ENCODE peak calls at places on chromosomes 13 and 19, in five cellular contexts. Z, Q, U, G and M are unnamed samples.

GRCh38 chr19:23571175-23571574 is 115.8 kb downstream of the ZNF675 start:
- DNase-seq in Z (no peak), Q (no peak), U (no peak), G (no peak), M (no peak)

GRCh38 chr13:36880961-36881360 is 39.1 kb downstream of the SMAD9 start:
- DNase-seq in Z (no peak), Q (peak), U (no peak), G (no peak), M (peak)

GRCh38 chr19:49014870-49015255 is 2.0 kb downstream of the LHB start:
- DNase-seq in Z (no peak), Q (no peak), U (no peak), G (no peak), M (no peak)

GRCh38 chr13:83452292-83452950 is 429.9 kb downstream of the SLITRK1 start:
- DNase-seq in Z (no peak), Q (no peak), U (no peak), G (peak), M (no peak)

GRCh38 chr19:17867087-17867486 is 4.7 kb upstream of the SLC5A5 start:
- DNase-seq in Z (no peak), Q (no peak), U (no peak), G (no peak), M (no peak)

GRCh38 chr19:13143135-13143534 is 7.0 kb downstream of the STX10 start:
- DNase-seq in Z (peak), Q (peak), U (peak), G (no peak), M (peak)

GRCh38 chr13:27283906-27284523 is 13.4 kb downstream of the RASL11A start:
- DNase-seq in Z (no peak), Q (peak), U (peak), G (no peak), M (peak)

GRCh38 chr13:76854209-76854608 is 32.0 kb downstream of the KCTD12 start:
- DNase-seq in Z (no peak), Q (no peak), U (no peak), G (no peak), M (no peak)

GRCh38 chr13:29540334-29540733 is 55.2 kb downstream of the SLC7A1 start:
- DNase-seq in Z (no peak), Q (no peak), U (no peak), G (no peak), M (no peak)

GRCh38 chr19:19459707-19460251 is 54.3 kb downstream of the GATAD2A start:
- DNase-seq in Z (peak), Q (peak), U (no peak), G (no peak), M (peak)

GRCh38 chr13:75666646-75667351 is 30.7 kb downstream of the LMO7 start:
- DNase-seq in Z (peak), Q (peak), U (no peak), G (no peak), M (peak)

GRCh38 chr19:14525729-14526128 is 3.7 kb upstream of the TECR start:
- DNase-seq in Z (peak), Q (no peak), U (no peak), G (no peak), M (no peak)

GRCh38 chr13:89136678-89137077 is 1465.5 kb downstream of the SLITRK5 start:
- DNase-seq in Z (peak), Q (no peak), U (no peak), G (no peak), M (no peak)

GRCh38 chr13:66312312-66313087 is 917.6 kb downstream of the PCDH9 start:
- DNase-seq in Z (no peak), Q (peak), U (peak), G (no peak), M (peak)

GRCh38 chr13:95452376-95452775 is 100.1 kb upstream of the CLDN10 start:
- DNase-seq in Z (no peak), Q (no peak), U (no peak), G (no peak), M (no peak)

GRCh38 chr19:48719263-48720171 is at the start of gene MAMSTR:
- DNase-seq in Z (no peak), Q (no peak), U (no peak), G (no peak), M (no peak)

GRCh38 chr19:18160792-18161690 is 8.1 kb downstream of the PIK3R2 start:
- DNase-seq in Z (no peak), Q (peak), U (peak), G (no peak), M (peak)

GRCh38 chr19:33720691-33721682 is 75.7 kb upstream of the KCTD15 start:
- DNase-seq in Z (no peak), Q (no peak), U (peak), G (no peak), M (no peak)

GRCh38 chr13:20525144-20525600 is 485 bp downstream of the CRYL1 start:
- DNase-seq in Z (peak), Q (peak), U (no peak), G (peak), M (peak)

GRCh38 chr19:48283908-48284307 is 14.0 kb downstream of the ZNF114 start:
- DNase-seq in Z (no peak), Q (peak), U (no peak), G (no peak), M (peak)

GRCh38 chr19:8506402-8506957 is 4.0 kb upstream of the PRAM1 start:
- DNase-seq in Z (no peak), Q (no peak), U (no peak), G (no peak), M (no peak)

GRCh38 chr13:20431687-20432384 is 93.8 kb downstream of the CRYL1 start:
- DNase-seq in Z (peak), Q (no peak), U (no peak), G (no peak), M (no peak)

GRCh38 chr13:52849727-52850395 is 1.4 kb upstream of the PCDH8 start:
- DNase-seq in Z (no peak), Q (no peak), U (no peak), G (no peak), M (no peak)

GRCh38 chr13:45775401-45775963 is 73.4 kb downstream of the CBY2 start:
- DNase-seq in Z (no peak), Q (no peak), U (no peak), G (no peak), M (no peak)

GRCh38 chr19:10896851-10897526 is 25.6 kb downstream of the CARM1 start:
- DNase-seq in Z (no peak), Q (no peak), U (peak), G (no peak), M (no peak)

GRCh38 chr19:18098891-18099622 is 1.5 kb downstream of the MAST3 start:
- DNase-seq in Z (no peak), Q (no peak), U (no peak), G (no peak), M (no peak)

GRCh38 chr19:42088471-42089190 is 12.7 kb downstream of the ZNF574 start:
- DNase-seq in Z (peak), Q (peak), U (no peak), G (no peak), M (peak)

GRCh38 chr13:24040835-24041234 is 119.7 kb upstream of the SPATA13 start:
- DNase-seq in Z (no peak), Q (no peak), U (no peak), G (no peak), M (no peak)

GRCh38 chr13:24036115-24036514 is 124.4 kb upstream of the SPATA13 start:
- DNase-seq in Z (no peak), Q (peak), U (no peak), G (no peak), M (no peak)

GRCh38 chr13:24039621-24040475 is 120.7 kb upstream of the SPATA13 start:
- DNase-seq in Z (no peak), Q (no peak), U (no peak), G (no peak), M (no peak)

GRCh38 chr13:24038846-24039330 is 121.6 kb upstream of the SPATA13 start:
- DNase-seq in Z (no peak), Q (no peak), U (no peak), G (peak), M (peak)

DNA sequence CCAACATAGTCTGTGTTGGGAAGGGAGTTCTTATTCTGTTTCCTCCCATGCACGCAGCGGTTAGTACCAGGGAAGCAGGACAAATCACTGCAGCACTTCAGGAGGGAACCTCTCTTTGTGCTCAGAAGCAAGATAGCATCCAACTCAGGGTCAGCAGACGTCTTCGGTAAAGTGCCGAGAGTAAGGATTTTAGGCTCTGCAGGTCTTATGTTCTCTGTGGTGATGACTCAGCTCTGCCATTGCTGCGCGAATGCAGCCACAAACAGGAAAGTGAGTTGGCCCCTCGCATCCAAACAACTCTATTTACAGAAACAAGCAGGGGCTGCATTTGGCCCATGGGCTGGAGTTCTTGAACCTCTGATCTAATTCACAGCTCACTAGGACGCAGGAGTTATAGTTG is 122.1 kb upstream of the SPATA13 start:
- DNase-seq in Z (no peak), Q (peak), U (no peak), G (no peak), M (peak)
- H3K4me3 ChIP-seq in Z (no peak), Q (no peak), U (no peak), G (no peak), M (no peak)

GRCh38 chr13:84873951-84874350 is 925.3 kb downstream of the SLITRK6 start:
- DNase-seq in Z (no peak), Q (no peak), U (no peak), G (no peak), M (no peak)

GRCh38 chr13:84864341-84864740 is 934.9 kb downstream of the SLITRK6 start:
- DNase-seq in Z (no peak), Q (no peak), U (no peak), G (no peak), M (no peak)

GRCh38 chr13:84867246-84867645 is 932.0 kb downstream of the SLITRK6 start:
- DNase-seq in Z (peak), Q (no peak), U (peak), G (no peak), M (no peak)

GRCh38 chr13:84870190-84870589 is 929.0 kb downstream of the SLITRK6 start:
- DNase-seq in Z (peak), Q (no peak), U (peak), G (no peak), M (peak)
- TF ChIP-seq CTCF in Z (peak), Q (peak), U (no peak), G (no peak), M (peak)

GRCh38 chr19:45074744-45075143 is 1.5 kb downstream of the ZNF296 start:
- DNase-seq in Z (no peak), Q (no peak), U (no peak), G (no peak), M (no peak)
- H3K4me3 ChIP-seq in Z (peak), Q (no peak), U (peak), G (no peak), M (no peak)

GRCh38 chr13:81318231-81319019 is 977.5 kb upstream of the SPRY2 start:
- DNase-seq in Z (no peak), Q (no peak), U (no peak), G (no peak), M (no peak)

DNA sequence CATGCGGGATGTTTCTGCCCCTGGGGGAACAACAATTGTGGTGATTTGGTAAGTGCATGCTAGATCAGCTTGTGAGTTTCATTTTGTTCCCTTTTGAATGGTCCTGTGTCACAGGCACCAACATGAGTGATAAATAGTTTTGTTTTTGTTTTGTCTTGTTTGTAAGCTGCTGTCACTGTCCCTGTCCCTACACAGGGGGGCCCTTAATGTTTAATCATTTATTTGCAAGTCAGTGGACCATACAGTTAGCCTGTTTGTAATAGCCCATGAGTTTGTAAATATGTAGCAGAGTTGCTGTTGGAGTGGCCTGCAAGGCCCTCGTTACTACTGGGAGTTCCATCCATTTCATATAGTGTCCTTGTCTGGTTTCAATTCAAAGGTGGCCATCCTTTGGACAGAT is 979.6 kb upstream of the SPRY2 start:
- DNase-seq in Z (no peak), Q (no peak), U (no peak), G (no peak), M (no peak)
- TF ChIP-seq CTCF in Z (no peak), Q (no peak), U (no peak), G (no peak), M (no peak)

DNA sequence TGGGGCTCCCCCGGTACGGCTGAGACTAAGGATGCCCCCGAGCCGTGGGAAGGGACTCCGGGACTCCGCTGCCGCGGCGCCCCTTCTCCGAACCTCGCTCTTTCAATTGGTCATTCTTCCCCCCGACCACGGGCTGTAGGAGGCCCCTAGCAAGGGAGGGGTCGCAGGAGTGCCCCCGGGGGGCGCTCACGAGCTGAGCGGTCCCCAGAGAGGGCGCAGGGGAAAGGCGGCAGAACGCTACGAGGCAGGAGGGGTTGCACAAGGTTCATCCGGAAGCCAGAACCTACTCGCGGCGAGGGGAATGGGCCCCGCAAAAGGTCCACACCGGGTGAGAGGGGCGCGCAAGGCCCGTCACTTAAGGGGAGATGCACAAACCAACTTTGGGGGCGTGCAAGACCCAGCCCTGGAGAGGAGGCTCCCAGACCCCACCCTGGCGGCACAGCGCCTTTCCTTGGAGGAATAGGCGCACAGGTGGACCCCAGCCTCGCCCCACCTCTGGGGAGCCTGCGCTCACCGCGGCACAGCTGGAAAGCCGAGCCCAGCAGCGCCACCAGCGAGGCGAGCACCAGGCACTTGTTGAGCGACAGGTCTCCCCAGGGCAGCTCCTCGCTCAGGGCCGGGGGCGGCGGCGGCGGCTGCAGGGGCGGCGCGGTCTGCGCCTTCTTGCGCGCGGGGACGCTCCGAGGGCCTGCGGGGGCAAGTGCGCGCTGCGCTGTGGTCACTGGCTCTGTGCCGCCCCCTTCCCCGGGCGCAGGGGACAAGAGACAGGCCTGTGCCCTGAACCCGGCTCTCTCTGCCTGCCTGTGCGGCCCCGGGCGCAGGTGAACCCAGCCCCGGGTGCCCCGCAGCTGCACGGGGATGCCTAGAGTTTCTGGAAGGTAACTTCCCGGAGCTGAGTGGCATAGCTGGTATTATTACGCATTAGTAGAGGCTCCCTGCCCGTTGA is 2.8 kb downstream of the JSRP1 start:
- DNase-seq in Z (no peak), Q (no peak), U (no peak), G (no peak), M (no peak)
- H3K4me3 ChIP-seq in Z (no peak), Q (no peak), U (no peak), G (no peak), M (no peak)

GRCh38 chr13:109192306-109192705 is 562.9 kb downstream of the MYO16 start:
- DNase-seq in Z (no peak), Q (no peak), U (no peak), G (no peak), M (no peak)

GRCh38 chr13:109200556-109200955 is 571.1 kb downstream of the MYO16 start:
- DNase-seq in Z (no peak), Q (no peak), U (no peak), G (no peak), M (no peak)

GRCh38 chr13:109198585-109198984 is 569.2 kb downstream of the MYO16 start:
- DNase-seq in Z (peak), Q (peak), U (no peak), G (no peak), M (peak)

GRCh38 chr13:109199280-109199679 is 569.9 kb downstream of the MYO16 start:
- DNase-seq in Z (no peak), Q (no peak), U (no peak), G (no peak), M (no peak)

GRCh38 chr13:109196896-109197295 is 567.5 kb downstream of the MYO16 start:
- DNase-seq in Z (no peak), Q (no peak), U (no peak), G (no peak), M (no peak)
- TF ChIP-seq CTCF in Z (no peak), Q (no peak), U (no peak), G (no peak), M (peak)

GRCh38 chr13:108326318-108326717 is 56.8 kb downstream of the TNFSF13B start:
- DNase-seq in Z (no peak), Q (peak), U (no peak), G (no peak), M (no peak)
- H3K4me3 ChIP-seq in Z (no peak), Q (no peak), U (no peak), G (no peak), M (no peak)

GRCh38 chr19:3025516-3025890 is 3.6 kb downstream of the TLE2 start:
- DNase-seq in Z (no peak), Q (no peak), U (no peak), G (no peak), M (no peak)
- TF ChIP-seq CTCF in Z (no peak), Q (no peak), U (no peak), G (no peak), M (no peak)

GRCh38 chr13:22915442-22916082 is 265.2 kb upstream of the SGCG start:
- DNase-seq in Z (peak), Q (peak), U (peak), G (peak), M (peak)
- H3K4me3 ChIP-seq in Z (peak), Q (peak), U (peak), G (peak), M (peak)

DNA sequence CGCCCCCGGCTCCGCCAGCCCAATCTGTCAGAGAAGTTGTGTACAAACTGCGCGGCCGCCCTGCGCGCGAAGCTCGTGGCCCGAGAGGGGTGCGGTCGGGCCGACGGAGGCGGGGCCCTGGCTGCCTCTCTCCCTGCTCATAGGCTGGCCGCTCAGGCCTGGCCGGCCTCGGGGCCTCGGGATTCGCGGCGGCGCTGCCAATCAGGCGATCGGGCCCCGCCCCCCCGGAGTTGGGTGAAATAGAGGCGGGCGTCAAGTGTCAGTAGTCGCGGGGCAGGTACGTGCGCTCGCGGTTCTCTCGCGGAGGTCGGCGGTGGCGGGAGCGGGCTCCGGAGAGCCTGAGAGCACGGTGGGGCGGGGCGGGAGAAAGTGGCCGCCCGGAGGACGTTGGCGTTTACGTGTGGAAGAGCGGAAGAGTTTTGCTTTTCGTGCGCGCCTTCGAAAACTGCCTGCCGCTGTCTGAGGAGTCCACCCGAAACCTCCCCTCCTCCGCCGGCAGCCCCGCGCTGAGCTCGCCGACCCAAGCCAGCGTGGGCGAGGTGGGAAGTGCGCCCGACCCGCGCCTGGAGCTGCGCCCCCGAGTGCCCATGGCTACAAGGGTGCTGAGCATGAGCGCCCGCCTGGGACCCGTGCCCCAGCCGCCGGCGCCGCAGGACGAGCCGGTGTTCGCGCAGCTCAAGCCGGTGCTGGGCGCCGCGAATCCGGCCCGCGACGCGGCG is at the start of gene KLF5:
- DNase-seq in Z (peak), Q (peak), U (peak), G (peak), M (peak)
- TF ChIP-seq CTCF in Z (no peak), Q (no peak), U (no peak), G (no peak), M (no peak)